ENCODE peak calls at places on chromosomes 16 and 17, in five cellular contexts. B, Q, Y, U and V are unnamed samples.

GRCh38 chr17:35612924-35613521 is 25.9 kb downstream of the AP2B1 start:
- DNase-seq in U (peak), Q (peak), Y (peak), B (no peak), V (no peak)

GRCh38 chr16:50593410-50594139 is 45.4 kb downstream of the NKD1 start:
- DNase-seq in Q (no peak), U (peak), Y (peak), B (no peak), V (no peak)

GRCh38 chr16:17177242-17177967 is 293.4 kb downstream of the XYLT1 start:
- DNase-seq in U (no peak), Q (no peak), B (no peak), Y (no peak), V (no peak)

GRCh38 chr17:9987779-9988585 is 82.9 kb upstream of the RCVRN start:
- DNase-seq in Y (peak), Q (peak), U (peak), B (no peak), V (peak)

GRCh38 chr17:72401883-72402726 is 281.3 kb downstream of the SOX9 start:
- DNase-seq in B (no peak), Y (no peak), Q (no peak), U (no peak), V (no peak)

GRCh38 chr17:40541873-40542561 is 23.3 kb downstream of the CCR7 start:
- DNase-seq in Y (no peak), U (no peak), B (no peak), Q (no peak), V (no peak)

GRCh38 chr16:12225816-12226480 is 249.4 kb downstream of the SNX29 start:
- DNase-seq in U (no peak), B (no peak), Y (no peak), Q (no peak), V (no peak)

GRCh38 chr16:80611930-80612327 is 71.1 kb downstream of the DYNLRB2 start:
- DNase-seq in B (no peak), Q (no peak), U (peak), Y (no peak), V (peak)

GRCh38 chr17:49191917-49192741 is 18.2 kb downstream of the GNGT2 start:
- DNase-seq in U (peak), Y (peak), B (peak), Q (peak), V (peak)

GRCh38 chr17:45289316-45290268 is 27.2 kb downstream of the MAP3K14 start:
- DNase-seq in B (no peak), Q (no peak), U (no peak), Y (no peak), V (peak)

GRCh38 chr16:66274335-66275110 is 92.0 kb upstream of the CDH5 start:
- DNase-seq in B (peak), U (no peak), Y (no peak), Q (no peak), V (no peak)

GRCh38 chr16:16075463-16076399 is 126.3 kb downstream of the ABCC1 start:
- DNase-seq in Q (peak), B (peak), U (no peak), Y (no peak), V (peak)

GRCh38 chr17:32909787-32910369 is 18.1 kb upstream of the TMEM98 start:
- DNase-seq in Y (peak), Q (peak), B (peak), U (peak), V (peak)

GRCh38 chr17:4974064-4974670 is 6.5 kb upstream of the SPAG7 start:
- DNase-seq in Y (no peak), B (peak), Q (no peak), U (no peak), V (no peak)

GRCh38 chr16:7405166-7405565 is 72.5 kb downstream of the RBFOX1 start:
- DNase-seq in Y (peak), U (no peak), B (no peak), Q (no peak), V (peak)

GRCh38 chr17:48589060-48589830 is 796 bp downstream of the HOXB3 start:
- DNase-seq in Y (no peak), B (no peak), U (no peak), Q (no peak), V (no peak)

DNA sequence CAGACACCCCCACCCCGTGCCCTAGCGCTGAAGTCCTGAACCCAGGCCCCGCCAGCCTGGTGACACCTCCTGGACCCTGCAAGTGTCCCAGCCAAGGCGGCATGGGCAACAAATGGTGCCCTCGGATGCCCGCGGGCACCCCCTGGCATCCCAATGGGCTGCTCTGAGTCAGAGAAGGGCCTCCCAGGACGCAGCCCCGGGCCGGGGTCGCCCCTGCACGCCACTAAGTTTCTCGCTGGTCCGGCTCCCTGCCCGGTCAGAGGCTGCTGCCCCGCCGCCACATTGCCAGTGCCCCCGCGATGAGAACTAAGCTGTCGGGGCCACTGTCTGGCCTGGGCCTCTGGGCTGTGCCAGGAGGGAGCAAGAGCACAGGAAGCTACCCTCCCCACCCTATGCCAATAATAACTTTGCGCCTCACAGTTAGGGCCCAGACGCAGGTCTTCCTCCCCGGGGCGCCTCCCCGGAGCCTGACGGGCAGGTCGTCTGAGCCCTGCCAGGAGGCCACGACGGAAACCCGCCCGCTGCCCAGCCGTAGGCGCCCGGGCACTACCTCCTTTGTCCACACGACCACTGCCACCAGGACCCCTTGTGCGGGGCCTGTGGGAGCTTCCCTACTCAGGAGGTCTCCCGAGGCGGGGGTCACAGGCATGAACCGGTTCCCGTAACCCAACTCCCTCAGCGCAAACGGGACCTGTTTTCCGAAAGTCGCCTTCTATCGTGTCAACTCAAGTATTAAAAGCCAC is 1.4 kb downstream of the ZFPM1 start:
- DNase-seq in B (no peak), Q (peak), U (no peak), Y (peak), V (peak)
- TF ChIP-seq POLR2A in B (no peak), Q (no peak), U (no peak), Y (no peak), V (no peak)

GRCh38 chr17:30225919-30226553 is 9.5 kb downstream of the SLC6A4 start:
- DNase-seq in Q (no peak), Y (no peak), B (no peak), U (no peak), V (peak)

GRCh38 chr17:30229012-30229411 is 6.5 kb downstream of the SLC6A4 start:
- DNase-seq in Y (no peak), Q (peak), U (no peak), B (no peak), V (no peak)

GRCh38 chr17:30230596-30231125 is 4.8 kb downstream of the SLC6A4 start:
- DNase-seq in Y (no peak), Q (no peak), U (no peak), B (no peak), V (no peak)

GRCh38 chr17:30226878-30227277 is 8.6 kb downstream of the SLC6A4 start:
- DNase-seq in Y (no peak), Q (no peak), U (no peak), B (no peak), V (no peak)

GRCh38 chr17:30228011-30228410 is 7.5 kb downstream of the SLC6A4 start:
- DNase-seq in Y (no peak), B (no peak), U (no peak), Q (no peak), V (no peak)
- TF ChIP-seq POLR2AphosphoS5 in Y (no peak), B (no peak), U (no peak), Q (no peak), V (no peak)

GRCh38 chr17:68394608-68395331 is 62.5 kb downstream of the WIPI1 start:
- DNase-seq in Y (peak), Q (no peak), B (peak), U (no peak), V (no peak)

GRCh38 chr17:68390888-68391545 is 66.3 kb downstream of the WIPI1 start:
- DNase-seq in U (no peak), Y (peak), B (peak), Q (no peak), V (no peak)

GRCh38 chr17:68387485-68387884 is 69.8 kb downstream of the WIPI1 start:
- DNase-seq in B (peak), Q (no peak), Y (no peak), U (no peak), V (no peak)

GRCh38 chr17:68389041-68389440 is 68.3 kb downstream of the WIPI1 start:
- DNase-seq in Q (no peak), U (no peak), B (peak), Y (no peak), V (no peak)

GRCh38 chr17:68391561-68392268 is 65.6 kb downstream of the WIPI1 start:
- DNase-seq in B (peak), U (no peak), Y (peak), Q (no peak), V (no peak)
- TF ChIP-seq EP300 in B (no peak), U (no peak), Y (no peak), Q (no peak), V (no peak)

DNA sequence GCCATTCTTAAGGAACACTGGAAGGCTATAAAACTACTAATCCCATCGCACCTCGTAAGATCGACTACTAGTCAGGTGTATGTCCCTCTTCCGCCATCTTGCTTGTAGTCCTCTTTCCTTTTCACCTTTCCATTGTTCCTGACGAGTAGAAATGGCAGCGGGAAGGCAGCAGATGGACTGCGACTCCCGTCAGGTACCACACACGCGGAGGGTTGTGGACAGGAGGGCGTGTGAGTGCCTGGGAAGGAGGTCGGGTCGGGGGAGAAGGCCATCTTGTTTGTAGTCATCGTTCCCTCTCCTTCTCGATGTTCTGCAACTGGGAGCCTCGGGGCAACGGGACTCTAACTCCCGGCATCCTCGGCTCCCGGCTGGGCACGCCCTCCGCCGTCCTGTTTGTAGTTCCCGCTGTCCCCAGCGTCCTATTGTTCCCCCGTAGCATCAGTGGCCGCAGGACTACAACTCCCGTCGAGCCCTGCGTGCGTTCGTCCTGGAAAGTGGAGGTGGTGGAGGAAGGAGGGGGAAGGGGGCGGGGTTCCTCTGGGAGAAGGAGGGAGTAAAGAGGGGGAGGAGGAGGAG is 324 bp upstream of the FBXL19 start:
- DNase-seq in Y (peak), Q (peak), B (peak), U (peak), V (peak)
- TF ChIP-seq POLR2A in Y (peak), Q (peak), B (no peak), U (peak), V (no peak)

GRCh38 chr17:61461967-61462733 is 9.9 kb downstream of the TBX4 start:
- DNase-seq in Y (peak), B (peak), U (peak), Q (no peak), V (peak)
- TF ChIP-seq POLR2AphosphoS5 in Y (no peak), B (no peak), U (no peak), Q (no peak), V (no peak)